ENCODE peak calls at places on chromosomes 16 and 17, in four cellular contexts. One of them, this sample, is unnamed.

GRCh38 chr17:45688820-45689219 is 95.3 kb upstream of the CRHR1 start:
- DNase-seq in OCI-LY7: no peak
- DNase-seq in foreskin fibroblast: no peak
- DNase-seq in lung: no peak
- DNase-seq in this sample: no peak

GRCh38 chr17:78401246-78401645 is 22.8 kb downstream of the PGS1 start:
- DNase-seq in OCI-LY7: no peak
- DNase-seq in foreskin fibroblast: no peak
- DNase-seq in lung: no peak
- DNase-seq in this sample: no peak

GRCh38 chr16:22663389-22664064 is 150.4 kb upstream of the HS3ST2 start:
- DNase-seq in OCI-LY7: no peak
- DNase-seq in foreskin fibroblast: no peak
- DNase-seq in lung: no peak
- DNase-seq in this sample: no peak

GRCh38 chr17:17511971-17512858 is 16.0 kb upstream of the RASD1 start:
- DNase-seq in OCI-LY7: no peak
- DNase-seq in foreskin fibroblast: peak
- DNase-seq in lung: no peak
- DNase-seq in this sample: peak

GRCh38 chr17:39750131-39751015 is 12.6 kb downstream of the GRB7 start:
- DNase-seq in OCI-LY7: no peak
- DNase-seq in foreskin fibroblast: no peak
- DNase-seq in lung: no peak
- DNase-seq in this sample: no peak

GRCh38 chr17:27613425-27613824 is 17.6 kb upstream of the LGALS9 start:
- DNase-seq in OCI-LY7: no peak
- DNase-seq in foreskin fibroblast: no peak
- DNase-seq in lung: no peak
- DNase-seq in this sample: no peak

GRCh38 chr16:82011199-82011641 is at the start of gene SDR42E1:
- DNase-seq in OCI-LY7: peak
- DNase-seq in foreskin fibroblast: no peak
- DNase-seq in lung: peak
- DNase-seq in this sample: no peak

GRCh38 chr16:64184156-64184555 is 937.7 kb downstream of the CDH11 start:
- DNase-seq in OCI-LY7: no peak
- DNase-seq in foreskin fibroblast: peak
- DNase-seq in lung: no peak
- DNase-seq in this sample: no peak

GRCh38 chr17:33284022-33284421 is 9.1 kb downstream of the ASIC2 start:
- DNase-seq in OCI-LY7: no peak
- DNase-seq in foreskin fibroblast: peak
- DNase-seq in lung: no peak
- DNase-seq in this sample: peak

GRCh38 chr16:82041542-82041941 is 6.5 kb downstream of the HSD17B2 start:
- DNase-seq in OCI-LY7: no peak
- DNase-seq in foreskin fibroblast: no peak
- DNase-seq in lung: no peak
- DNase-seq in this sample: no peak

GRCh38 chr16:9091867-9092281 is 430 bp downstream of the HAPSTR1 start:
- DNase-seq in OCI-LY7: peak
- DNase-seq in foreskin fibroblast: no peak
- DNase-seq in lung: peak
- DNase-seq in this sample: no peak

GRCh38 chr17:79980246-79981043 is 55.2 kb downstream of the TBC1D16 start:
- DNase-seq in OCI-LY7: no peak
- DNase-seq in foreskin fibroblast: no peak
- DNase-seq in lung: no peak
- DNase-seq in this sample: no peak

GRCh38 chr16:24540575-24541240 is 1.3 kb downstream of the RBBP6 start:
- DNase-seq in OCI-LY7: peak
- DNase-seq in foreskin fibroblast: no peak
- DNase-seq in lung: no peak
- DNase-seq in this sample: no peak

GRCh38 chr17:78766743-78767294 is 15.3 kb downstream of the CYTH1 start:
- DNase-seq in OCI-LY7: no peak
- DNase-seq in foreskin fibroblast: no peak
- DNase-seq in lung: no peak
- DNase-seq in this sample: no peak

GRCh38 chr16:71723537-71724319 is 773 bp downstream of the PHLPP2 start:
- DNase-seq in OCI-LY7: peak
- DNase-seq in foreskin fibroblast: peak
- DNase-seq in lung: peak
- DNase-seq in this sample: no peak

GRCh38 chr16:26651464-26651863 is 415.3 kb upstream of the C16orf82 start:
- DNase-seq in OCI-LY7: peak
- DNase-seq in foreskin fibroblast: no peak
- DNase-seq in lung: no peak
- DNase-seq in this sample: no peak

GRCh38 chr17:2883544-2884203 is 87.4 kb downstream of the RAP1GAP2 start:
- DNase-seq in OCI-LY7: no peak
- DNase-seq in foreskin fibroblast: peak
- DNase-seq in lung: no peak
- DNase-seq in this sample: no peak

GRCh38 chr17:38701504-38702165 is 3.4 kb upstream of the MLLT6 start:
- DNase-seq in OCI-LY7: peak
- DNase-seq in foreskin fibroblast: peak
- DNase-seq in lung: no peak
- DNase-seq in this sample: no peak

GRCh38 chr17:74757931-74758845 is 9.8 kb downstream of the NHERF1 start:
- DNase-seq in OCI-LY7: no peak
- DNase-seq in foreskin fibroblast: no peak
- DNase-seq in lung: no peak
- DNase-seq in this sample: no peak

GRCh38 chr16:86044241-86044671 is 145.3 kb downstream of the IRF8 start:
- DNase-seq in OCI-LY7: peak
- DNase-seq in foreskin fibroblast: peak
- DNase-seq in lung: no peak
- DNase-seq in this sample: peak

GRCh38 chr17:77995146-77995852 is 36.8 kb downstream of the TNRC6C start:
- DNase-seq in OCI-LY7: no peak
- DNase-seq in foreskin fibroblast: peak
- DNase-seq in lung: no peak
- DNase-seq in this sample: no peak

GRCh38 chr17:48223945-48224344 is 116.4 kb downstream of the SNX11 start:
- DNase-seq in OCI-LY7: no peak
- DNase-seq in foreskin fibroblast: no peak
- DNase-seq in lung: no peak
- DNase-seq in this sample: no peak

GRCh38 chr17:48225725-48226567 is 118.4 kb downstream of the SNX11 start:
- DNase-seq in OCI-LY7: no peak
- DNase-seq in foreskin fibroblast: no peak
- DNase-seq in lung: no peak
- DNase-seq in this sample: no peak

GRCh38 chr17:48231995-48232729 is 124.6 kb downstream of the SNX11 start:
- DNase-seq in OCI-LY7: no peak
- DNase-seq in foreskin fibroblast: no peak
- DNase-seq in lung: no peak
- DNase-seq in this sample: no peak

GRCh38 chr17:48228720-48229119 is 121.2 kb downstream of the SNX11 start:
- DNase-seq in OCI-LY7: no peak
- DNase-seq in foreskin fibroblast: no peak
- DNase-seq in lung: no peak
- DNase-seq in this sample: no peak
- TF ChIP-seq CTCF in OCI-LY7: peak
- TF ChIP-seq CTCF in foreskin fibroblast: no peak
- TF ChIP-seq CTCF in lung: no peak
- TF ChIP-seq CTCF in this sample: no peak

GRCh38 chr17:7328840-7329359 is at the start of gene NEURL4:
- DNase-seq in OCI-LY7: peak
- DNase-seq in foreskin fibroblast: no peak
- DNase-seq in lung: no peak
- DNase-seq in this sample: no peak
- TF ChIP-seq CTCF in OCI-LY7: peak
- TF ChIP-seq CTCF in foreskin fibroblast: peak
- TF ChIP-seq CTCF in lung: no peak
- TF ChIP-seq CTCF in this sample: no peak

GRCh38 chr17:44220211-44221071 is 966 bp upstream of the UBTF start:
- DNase-seq in OCI-LY7: peak
- DNase-seq in foreskin fibroblast: peak
- DNase-seq in lung: no peak
- DNase-seq in this sample: no peak

GRCh38 chr17:44217738-44218343 is 1.6 kb downstream of the UBTF start:
- DNase-seq in OCI-LY7: no peak
- DNase-seq in foreskin fibroblast: no peak
- DNase-seq in lung: no peak
- DNase-seq in this sample: no peak

GRCh38 chr17:44218344-44219125 is 940 bp downstream of the UBTF start:
- DNase-seq in OCI-LY7: peak
- DNase-seq in foreskin fibroblast: peak
- DNase-seq in lung: peak
- DNase-seq in this sample: peak

GRCh38 chr17:44219636-44220210 is at the start of gene UBTF:
- DNase-seq in OCI-LY7: peak
- DNase-seq in foreskin fibroblast: peak
- DNase-seq in lung: peak
- DNase-seq in this sample: no peak

DNA sequence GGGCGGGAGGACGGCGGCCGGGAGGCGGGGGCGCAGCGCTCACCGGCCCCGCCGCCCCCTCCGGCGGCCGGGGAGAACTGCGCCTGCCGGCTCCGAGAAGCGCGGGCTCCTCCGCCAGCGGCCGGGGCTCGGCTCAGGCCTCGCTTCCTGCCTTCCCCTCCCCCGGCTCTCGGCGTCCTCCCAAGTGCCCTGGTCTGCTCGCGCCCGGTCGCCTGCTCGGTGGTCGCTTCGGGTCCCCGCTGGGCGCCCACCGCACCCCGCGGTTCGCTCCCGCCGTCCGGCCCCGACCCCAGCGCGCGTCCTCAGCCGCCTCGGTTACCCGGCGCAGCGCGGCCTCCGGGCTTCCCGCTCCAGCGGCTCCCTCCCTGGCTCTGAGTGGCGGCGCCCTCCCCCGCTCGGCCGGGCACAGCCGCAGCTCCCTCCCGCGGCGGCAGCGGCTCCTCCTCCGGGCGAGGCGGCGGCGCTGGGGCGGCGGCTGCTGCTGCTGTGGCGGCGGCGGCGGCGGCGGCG is 294 bp downstream of the UBTF start:
- DNase-seq in OCI-LY7: peak
- DNase-seq in foreskin fibroblast: peak
- DNase-seq in lung: peak
- DNase-seq in this sample: no peak
- TF ChIP-seq CTCF in OCI-LY7: no peak
- TF ChIP-seq CTCF in foreskin fibroblast: no peak
- TF ChIP-seq CTCF in lung: peak
- TF ChIP-seq CTCF in this sample: peak

DNA sequence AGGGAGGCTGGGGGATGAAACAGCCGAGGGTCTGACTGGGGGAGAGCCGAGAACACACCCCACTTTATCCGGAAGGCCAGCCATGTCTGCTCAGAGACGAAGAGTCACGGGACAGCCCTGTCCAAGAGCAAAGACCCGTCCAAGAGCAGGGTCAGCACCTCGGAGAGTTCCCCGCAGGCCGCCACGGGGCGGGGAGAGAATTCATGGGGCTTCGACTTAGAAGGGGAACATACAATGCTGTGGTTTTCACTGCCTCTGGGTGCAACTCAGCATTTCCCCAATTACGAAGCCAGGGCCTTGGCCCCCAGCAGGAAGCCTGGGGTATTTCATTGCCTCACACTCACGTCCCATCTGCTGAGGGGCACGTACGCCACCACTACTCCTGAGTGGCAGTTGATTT is 59.3 kb downstream of the JPH3 start:
- DNase-seq in OCI-LY7: peak
- DNase-seq in foreskin fibroblast: peak
- DNase-seq in lung: no peak
- DNase-seq in this sample: no peak
- TF ChIP-seq CTCF in OCI-LY7: peak
- TF ChIP-seq CTCF in foreskin fibroblast: no peak
- TF ChIP-seq CTCF in lung: no peak
- TF ChIP-seq CTCF in this sample: no peak

GRCh38 chr17:81039854-81040758 is 5.2 kb downstream of the BAIAP2 start:
- DNase-seq in OCI-LY7: no peak
- DNase-seq in foreskin fibroblast: peak
- DNase-seq in lung: no peak
- DNase-seq in this sample: no peak

GRCh38 chr17:81037026-81037782 is 2.3 kb downstream of the BAIAP2 start:
- DNase-seq in OCI-LY7: no peak
- DNase-seq in foreskin fibroblast: no peak
- DNase-seq in lung: peak
- DNase-seq in this sample: no peak

GRCh38 chr17:81036128-81036891 is 1.4 kb downstream of the BAIAP2 start:
- DNase-seq in OCI-LY7: no peak
- DNase-seq in foreskin fibroblast: no peak
- DNase-seq in lung: no peak
- DNase-seq in this sample: no peak

GRCh38 chr17:81039096-81039495 is 4.1 kb downstream of the BAIAP2 start:
- DNase-seq in OCI-LY7: no peak
- DNase-seq in foreskin fibroblast: no peak
- DNase-seq in lung: no peak
- DNase-seq in this sample: no peak

GRCh38 chr17:81037783-81038733 is 3.1 kb downstream of the BAIAP2 start:
- DNase-seq in OCI-LY7: no peak
- DNase-seq in foreskin fibroblast: no peak
- DNase-seq in lung: peak
- DNase-seq in this sample: no peak
- TF ChIP-seq CTCF in OCI-LY7: no peak
- TF ChIP-seq CTCF in foreskin fibroblast: no peak
- TF ChIP-seq CTCF in lung: no peak
- TF ChIP-seq CTCF in this sample: no peak